ENCODE peak calls at places on chromosome 7, in four cellular contexts. A, H, S and E are unnamed samples. For H3K4me1 and H3K9me3, the result is how much of the 10 kb centered on the place peaks cover.

GRCh38 chr7:38411404-38411803 is 138.0 kb upstream of the TARP start:
- DNase-seq in A (no peak), H (no peak), S (no peak), E (peak)

GRCh38 chr7:43465581-43466554 is 117.0 kb upstream of the STK17A start:
- DNase-seq in A (no peak), H (no peak), S (no peak), E (peak)

GRCh38 chr7:39509441-39509840 is 56.8 kb upstream of the YAE1 start:
- DNase-seq in A (no peak), H (no peak), S (no peak), E (no peak)

GRCh38 chr7:88688222-88688621 is 71.3 kb upstream of the ZNF804B start:
- DNase-seq in A (no peak), H (no peak), S (no peak), E (no peak)

GRCh38 chr7:92517626-92518025 is 10.7 kb downstream of the PEX1 start:
- DNase-seq in A (no peak), H (no peak), S (no peak), E (no peak)

GRCh38 chr7:28533267-28533666 is 120.9 kb downstream of the CREB5 start:
- DNase-seq in A (no peak), H (no peak), S (no peak), E (no peak)

GRCh38 chr7:152869041-152869676 is 109.6 kb downstream of the ACTR3B start:
- DNase-seq in A (no peak), H (no peak), S (no peak), E (no peak)

GRCh38 chr7:150874401-150875198 is 22.3 kb downstream of the AOC1 start:
- DNase-seq in A (no peak), H (no peak), S (no peak), E (no peak)

GRCh38 chr7:34425631-34426384 is 232.2 kb upstream of the NPSR1 start:
- DNase-seq in A (no peak), H (no peak), S (no peak), E (no peak)

GRCh38 chr7:28520074-28521015 is 108.0 kb downstream of the CREB5 start:
- DNase-seq in A (no peak), H (no peak), S (no peak), E (no peak)

GRCh38 chr7:99429756-99430155 is 8.8 kb downstream of the PTCD1 start:
- DNase-seq in A (no peak), H (no peak), S (no peak), E (no peak)

GRCh38 chr7:55185941-55186609 is 167.3 kb downstream of the EGFR start:
- DNase-seq in A (no peak), H (no peak), S (no peak), E (peak)

GRCh38 chr7:47982610-47983009 is 3.2 kb upstream of the HUS1 start:
- DNase-seq in A (no peak), H (no peak), S (no peak), E (no peak)

GRCh38 chr7:23594879-23595604 is 2.1 kb upstream of the CCDC126 start:
- DNase-seq in A (no peak), H (no peak), S (peak), E (no peak)

DNA sequence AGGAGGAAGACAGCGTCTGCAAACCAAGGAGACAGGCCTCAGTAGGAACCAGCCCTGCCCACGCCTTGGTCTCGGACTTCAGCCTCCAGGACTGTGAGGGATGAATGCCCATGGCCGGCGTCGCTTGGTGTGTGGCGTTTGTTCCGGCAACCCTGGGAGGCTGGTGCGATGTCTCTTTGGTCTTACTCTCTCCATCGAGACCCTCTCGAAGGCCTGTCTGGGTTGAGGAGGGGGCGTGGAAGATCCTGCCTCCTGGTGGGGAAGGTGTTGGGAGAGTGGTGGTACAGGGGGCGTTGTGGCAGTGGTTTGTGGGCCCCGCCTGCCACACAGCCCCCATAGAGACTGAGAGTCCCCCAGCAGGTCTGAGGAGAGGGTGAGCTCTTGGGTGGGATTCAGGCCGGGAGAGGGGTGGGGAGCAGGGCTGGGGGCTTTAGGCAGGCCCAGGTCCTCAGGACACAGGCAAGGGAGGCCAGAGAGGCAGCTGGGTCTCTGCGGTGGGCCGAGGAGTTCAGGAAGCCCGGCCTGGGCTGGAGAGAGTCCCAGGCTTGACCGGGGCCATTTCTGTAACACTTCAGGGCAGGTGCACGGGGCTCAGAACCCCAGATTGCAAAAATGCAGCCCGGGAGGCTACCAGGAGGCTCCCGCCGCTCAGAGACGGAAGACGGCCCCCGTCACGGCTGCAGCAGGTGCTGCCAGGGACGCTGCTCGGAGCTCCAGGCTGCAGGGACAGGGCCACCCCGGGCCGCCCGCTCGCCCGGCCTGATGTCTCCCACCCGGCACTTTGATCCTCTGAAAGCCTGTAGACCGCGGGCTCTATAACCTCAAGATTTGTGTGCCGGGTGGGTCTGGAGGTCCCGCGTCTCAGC is 33.7 kb upstream of the PSMG3 start:
- DNase-seq in A (no peak), H (no peak), S (no peak), E (no peak)
- H3K4me1 ChIP-seq in A (under half), H (under half), S (under half), E (under half)

GRCh38 chr7:18505870-18506460 is 10.4 kb downstream of the HDAC9 start:
- DNase-seq in A (no peak), H (no peak), S (no peak), E (peak)
- H3K9me3 ChIP-seq in A (under half), H (under half), S (under half), E (under half)

DNA sequence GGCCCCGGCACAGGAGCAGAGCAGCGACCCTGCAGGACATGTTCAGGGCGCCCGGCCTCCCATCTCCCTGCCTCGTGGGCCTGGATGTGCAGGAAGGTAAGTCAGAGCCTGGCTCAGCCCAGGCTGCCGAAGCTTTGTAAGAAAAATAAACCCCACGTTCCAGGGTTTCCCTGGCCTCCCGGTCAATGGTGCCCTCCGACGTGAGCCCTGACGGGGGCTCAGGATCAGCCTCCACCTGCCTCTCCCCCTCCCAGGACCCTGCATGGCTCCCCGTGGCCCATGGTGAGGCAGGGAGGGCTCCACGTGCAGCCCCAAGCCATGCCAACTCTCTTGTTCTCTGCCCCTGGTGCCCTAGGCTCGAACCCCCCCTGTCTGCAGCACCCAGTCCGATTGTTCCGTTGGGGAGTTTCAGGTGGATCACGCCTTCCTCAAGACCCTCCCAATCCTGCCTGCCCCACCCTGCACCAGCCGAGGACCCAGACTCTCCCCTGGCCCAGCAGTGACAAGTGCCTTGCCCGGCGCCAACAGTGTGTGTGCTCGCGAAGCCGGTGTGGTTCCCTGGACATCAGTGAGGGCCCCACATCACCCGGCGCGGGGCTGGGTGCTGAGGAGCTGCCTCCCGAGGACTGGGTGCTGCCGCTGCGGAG is 73.2 kb downstream of the PDGFA start:
- DNase-seq in A (no peak), H (no peak), S (no peak), E (no peak)
- H3K4me1 ChIP-seq in A (under half), H (under half), S (under half), E (under half)

DNA sequence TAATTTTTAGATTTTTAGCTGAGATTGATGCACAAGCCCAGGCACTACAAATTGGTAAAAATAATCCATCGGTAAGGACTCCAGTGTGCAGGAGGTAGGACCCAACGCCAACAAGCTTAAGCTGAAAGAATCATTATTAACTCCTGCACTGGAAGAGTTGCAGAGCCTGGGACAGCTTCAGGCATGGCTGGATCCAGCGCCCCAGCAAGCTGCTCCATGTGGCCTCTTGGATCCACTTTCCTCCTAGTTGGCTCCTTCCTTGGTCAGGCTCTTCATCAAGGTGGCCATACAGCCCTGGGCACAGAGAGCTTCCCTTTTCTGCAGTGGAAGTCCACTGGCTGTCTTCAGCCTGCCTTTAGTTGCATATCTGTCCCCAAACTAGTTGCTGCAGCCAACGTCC is 497.4 kb upstream of the FOXK1 start:
- DNase-seq in A (no peak), H (no peak), S (no peak), E (no peak)
- H3K9me3 ChIP-seq in A (under half), H (under half), S (under half), E (under half)

GRCh38 chr7:30164567-30164966 is 29.8 kb downstream of the MTURN start:
- DNase-seq in A (no peak), H (no peak), S (no peak), E (peak)

GRCh38 chr7:30163231-30163894 is 28.6 kb downstream of the MTURN start:
- DNase-seq in A (no peak), H (no peak), S (no peak), E (no peak)

GRCh38 chr7:30166155-30166840 is 31.5 kb downstream of the MTURN start:
- DNase-seq in A (no peak), H (no peak), S (no peak), E (peak)

GRCh38 chr7:30166841-30167235 is 32.1 kb downstream of the MTURN start:
- DNase-seq in A (no peak), H (no peak), S (no peak), E (no peak)

DNA sequence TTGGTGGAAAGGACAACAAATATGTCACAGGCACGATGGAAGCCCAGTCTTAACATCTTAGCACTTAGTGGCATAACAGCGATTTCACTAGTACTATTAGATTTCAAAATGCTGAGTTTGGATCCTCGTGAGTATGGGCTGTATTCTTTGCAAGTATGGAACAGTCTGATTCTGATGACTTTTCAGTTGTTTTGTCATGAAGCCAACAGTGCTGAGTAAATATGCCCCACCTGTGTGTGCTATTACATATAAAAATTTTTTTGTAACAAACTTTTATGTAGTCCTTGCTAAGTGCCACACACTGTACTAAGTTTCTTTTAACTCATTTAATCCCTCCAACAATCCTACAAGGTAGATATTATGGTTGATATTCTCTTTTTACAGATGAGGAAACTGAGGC is 30.8 kb downstream of the MTURN start:
- DNase-seq in A (no peak), H (no peak), S (no peak), E (no peak)
- H3K4me1 ChIP-seq in A (under half), H (under half), S (under half), E (under half)

GRCh38 chr7:158139499-158139898 is 448.1 kb downstream of the PTPRN2 start:
- DNase-seq in A (no peak), H (no peak), S (no peak), E (no peak)
- H3K9me3 ChIP-seq in A (under half), H (under half), S (under half), E (under half)

GRCh38 chr7:21426958-21427860 is 674 bp upstream of the SP4 start:
- DNase-seq in A (peak), H (peak), S (peak), E (peak)

GRCh38 chr7:21429021-21429420 is 1.1 kb downstream of the SP4 start:
- DNase-seq in A (no peak), H (no peak), S (no peak), E (no peak)

GRCh38 chr7:21426286-21426957 is 1.5 kb upstream of the SP4 start:
- DNase-seq in A (no peak), H (no peak), S (no peak), E (no peak)

GRCh38 chr7:21428642-21428941 is 709 bp downstream of the SP4 start:
- DNase-seq in A (no peak), H (no peak), S (no peak), E (no peak)

GRCh38 chr7:21427861-21428641 is at the start of gene SP4:
- DNase-seq in A (peak), H (peak), S (peak), E (peak)
- H3K4me1 ChIP-seq in A (half or more), H (under half), S (under half), E (under half)